ENCODE peak calls at places on chromosome 9, in five cellular contexts. W is right atrium auricular region, H is GM23338, Z is uterus, M is neural progenitor cell. K is an unnamed sample.

GRCh38 chr9:95091971-95092320 is 225.6 kb downstream of the FANCC start:
- DNase-seq in Z (no peak), M (no peak), H (no peak), W (no peak), K (no peak)

GRCh38 chr9:37840560-37841194 is 40.1 kb downstream of the DCAF10 start:
- DNase-seq in M (no peak), H (no peak), Z (no peak), W (no peak), K (no peak)

GRCh38 chr9:13863112-13863511 is 450.8 kb downstream of the NFIB start:
- DNase-seq in W (peak), H (no peak), M (no peak), Z (peak), K (peak)

GRCh38 chr9:88007291-88007650 is 32.9 kb upstream of the CDK20 start:
- DNase-seq in H (no peak), M (no peak), W (no peak), Z (no peak), K (no peak)

GRCh38 chr9:4979224-4979623 is 5.8 kb upstream of the JAK2 start:
- DNase-seq in Z (no peak), H (no peak), M (no peak), W (no peak), K (no peak)

GRCh38 chr9:94899464-94900221 is 173.1 kb downstream of the AOPEP start:
- DNase-seq in Z (no peak), M (no peak), H (no peak), W (no peak), K (no peak)

GRCh38 chr9:11821541-11821940 is 871.6 kb upstream of the TYRP1 start:
- DNase-seq in Z (no peak), W (no peak), M (peak), H (peak), K (no peak)

GRCh38 chr9:100229136-100229535 is 123.6 kb downstream of the TEX10 start:
- DNase-seq in H (no peak), W (no peak), M (no peak), Z (no peak), K (no peak)

GRCh38 chr9:36559036-36559695 is 13.5 kb upstream of the MELK start:
- DNase-seq in W (no peak), M (no peak), H (peak), Z (no peak), K (no peak)

GRCh38 chr9:115359011-115359780 is 241.2 kb upstream of the TNC start:
- DNase-seq in Z (no peak), M (no peak), W (no peak), H (no peak), K (no peak)

GRCh38 chr9:72228282-72228681 is 79.0 kb downstream of the GDA start:
- DNase-seq in M (no peak), W (no peak), H (no peak), Z (no peak), K (no peak)

GRCh38 chr9:109016132-109016531 is 2.8 kb upstream of the CTNNAL1 start:
- DNase-seq in Z (no peak), W (no peak), H (no peak), M (no peak), K (no peak)

GRCh38 chr9:18274693-18275092 is 199.3 kb upstream of the ADAMTSL1 start:
- DNase-seq in M (no peak), H (no peak), W (no peak), Z (no peak), K (no peak)

GRCh38 chr9:69546265-69546664 is 125.9 kb downstream of the APBA1 start:
- DNase-seq in M (peak), H (peak), W (no peak), Z (no peak), K (peak)

GRCh38 chr9:91770229-91770628 is 179.8 kb downstream of the ROR2 start:
- DNase-seq in W (no peak), M (no peak), Z (no peak), H (no peak), K (peak)

GRCh38 chr9:75903785-75904360 is 13.4 kb downstream of the PCSK5 start:
- DNase-seq in Z (peak), M (no peak), W (no peak), H (no peak), K (no peak)

GRCh38 chr9:133118179-133118520 is 2.9 kb downstream of the RALGDS start:
- DNase-seq in H (no peak), W (no peak), Z (no peak), M (no peak), K (no peak)

GRCh38 chr9:133115604-133116345 is 5.3 kb downstream of the RALGDS start:
- DNase-seq in W (no peak), M (no peak), Z (peak), H (no peak), K (no peak)

GRCh38 chr9:133114886-133115603 is 6.0 kb downstream of the RALGDS start:
- DNase-seq in Z (peak), W (no peak), H (no peak), M (no peak), K (no peak)

GRCh38 chr9:133117271-133118178 is 3.5 kb downstream of the RALGDS start:
- DNase-seq in M (no peak), Z (no peak), W (no peak), H (no peak), K (no peak)

DNA sequence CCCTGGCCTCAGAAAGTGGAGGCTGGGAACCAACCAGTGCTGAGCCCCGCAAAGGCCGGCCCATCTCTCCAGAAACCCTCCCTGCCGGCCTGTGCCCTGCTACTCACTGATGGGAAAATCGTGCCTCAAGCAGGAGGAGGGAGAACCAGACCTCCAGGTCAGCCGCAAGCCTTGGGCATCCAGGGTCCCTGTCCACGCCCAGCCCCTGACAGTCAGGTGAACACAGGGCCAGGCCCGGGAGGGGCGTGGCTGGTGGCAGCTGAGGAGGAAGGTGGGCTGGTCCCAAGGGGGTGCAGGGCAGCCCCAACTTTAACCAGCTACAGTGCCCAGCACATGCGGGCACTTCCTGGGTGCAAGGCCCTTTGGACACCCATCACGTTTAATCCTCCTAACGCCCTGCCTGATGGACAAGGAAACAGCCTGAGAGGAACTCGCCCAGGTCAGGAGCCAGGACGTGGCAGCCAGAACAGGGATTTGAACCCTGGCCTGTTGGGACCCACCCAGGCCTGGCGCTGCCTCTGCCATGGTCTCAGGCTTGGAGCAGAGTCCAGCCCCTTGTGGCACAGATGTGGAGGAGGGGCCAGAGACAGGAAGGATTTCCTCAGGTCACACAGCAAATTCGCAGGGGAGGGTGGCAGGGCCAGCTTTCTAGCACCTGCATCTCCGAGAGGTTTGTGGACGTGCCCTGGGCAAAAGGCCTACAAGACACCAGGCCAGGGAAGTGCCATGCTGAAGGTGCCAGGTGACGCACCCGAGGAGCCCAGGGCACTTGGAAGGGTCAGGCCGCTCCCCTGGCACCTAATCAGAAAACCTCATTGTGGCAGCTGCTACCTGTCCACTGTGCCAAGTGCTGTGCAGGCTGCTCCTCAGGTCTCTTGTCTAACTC is 4.5 kb downstream of the RALGDS start:
- DNase-seq in M (no peak), W (no peak), Z (no peak), H (no peak), K (peak)
- H3K27ac ChIP-seq in M (no peak), W (peak), Z (no peak), H (no peak), K (no peak)

DNA sequence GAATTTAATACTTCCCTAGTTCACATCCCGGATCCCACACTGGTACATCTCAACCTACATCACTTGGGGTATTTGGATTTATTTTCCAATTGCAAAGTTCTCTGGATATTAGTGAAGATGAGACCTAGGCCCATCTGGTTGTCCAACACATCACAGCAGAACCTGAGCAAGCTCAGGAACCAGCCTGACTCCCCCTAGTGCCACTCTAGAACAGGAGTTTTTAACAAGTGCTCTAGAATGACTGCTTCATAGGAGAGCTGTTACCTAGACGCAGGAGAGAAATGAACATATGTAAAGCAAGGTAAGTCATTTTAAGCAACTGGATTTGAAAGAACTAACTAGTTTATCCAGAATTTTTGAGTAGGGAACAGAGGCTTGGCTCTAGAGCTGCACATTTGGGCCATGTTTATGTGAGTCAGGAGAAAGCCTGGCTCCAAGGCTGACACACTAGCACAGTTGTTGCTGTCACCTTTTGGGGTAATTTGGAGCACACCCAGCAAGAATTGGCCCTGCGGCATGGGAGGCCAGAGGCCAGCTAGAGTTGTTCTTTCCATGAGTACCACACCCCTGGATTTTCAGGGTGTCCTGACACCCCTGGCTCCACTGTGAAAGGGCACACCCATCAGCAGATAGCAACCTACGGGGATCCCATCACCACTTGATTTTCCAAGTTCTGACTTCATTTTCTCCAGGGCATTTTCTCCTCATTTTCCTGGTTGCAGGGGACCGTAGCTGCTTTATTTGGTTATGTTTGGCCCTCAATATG is 110.9 kb upstream of the LPAR1 start:
- DNase-seq in W (peak), H (peak), M (no peak), Z (peak), K (no peak)
- TF ChIP-seq CTCF in W (no peak), H (no peak), M (no peak), Z (no peak), K (no peak)

GRCh38 chr9:133224762-133225161 is 15.7 kb upstream of the OBP2B start:
- DNase-seq in M (no peak), W (no peak), H (no peak), Z (no peak), K (no peak)

GRCh38 chr9:133230093-133230492 is 21.0 kb upstream of the OBP2B start:
- DNase-seq in W (no peak), M (no peak), H (no peak), Z (no peak), K (no peak)

GRCh38 chr9:133225171-133226011 is 16.3 kb upstream of the OBP2B start:
- DNase-seq in H (no peak), M (no peak), Z (no peak), W (no peak), K (no peak)

GRCh38 chr9:133227242-133227860 is 18.3 kb upstream of the OBP2B start:
- DNase-seq in M (no peak), W (no peak), H (no peak), Z (no peak), K (no peak)

DNA sequence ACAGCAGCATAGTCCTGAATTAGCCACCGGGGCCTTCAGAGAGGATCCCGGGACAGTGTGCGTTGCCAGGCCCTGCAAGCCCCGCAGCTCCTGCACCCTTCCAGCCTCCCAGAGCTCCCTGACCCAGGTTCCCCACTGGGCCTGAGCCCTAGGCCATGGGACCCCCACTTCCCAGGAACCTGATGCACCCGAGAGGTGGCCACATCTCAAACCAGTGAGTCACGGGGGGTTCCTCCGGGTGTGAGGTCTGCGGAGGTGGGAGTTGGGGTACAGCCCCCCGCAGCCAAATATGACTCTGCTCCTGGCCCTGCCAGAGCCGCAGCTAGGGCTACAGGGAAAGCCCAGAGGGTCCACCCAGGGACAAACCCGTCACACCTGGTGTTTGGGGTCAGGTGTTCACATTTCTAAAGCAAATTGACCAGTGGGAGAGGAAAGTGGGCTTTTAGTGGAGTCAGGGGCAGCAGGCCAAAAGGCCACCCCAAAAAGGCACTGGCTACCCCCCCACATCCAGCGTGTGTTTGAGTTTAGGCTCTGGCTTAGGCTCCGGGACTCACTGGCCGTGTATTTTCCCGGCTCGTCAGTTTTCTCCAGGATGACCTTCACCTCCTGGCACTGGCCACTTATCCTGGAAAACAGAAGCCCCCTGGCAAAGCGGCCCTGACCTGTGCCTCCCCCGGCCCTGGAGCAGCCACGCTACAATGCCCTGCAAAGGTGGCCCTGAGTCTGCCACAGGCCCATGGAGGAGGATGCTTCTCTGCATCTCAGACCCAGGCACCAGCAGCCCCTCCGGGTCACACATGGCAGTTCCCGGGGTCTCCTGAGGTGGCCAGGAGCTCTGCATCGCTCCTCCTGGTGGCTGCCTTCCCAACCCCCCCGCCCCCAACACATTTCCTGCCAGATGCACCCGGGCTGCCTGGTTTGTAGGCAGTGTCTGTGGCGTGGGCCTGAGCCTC is 17.4 kb upstream of the OBP2B start:
- DNase-seq in M (no peak), Z (no peak), W (no peak), H (peak), K (no peak)
- H3K27ac ChIP-seq in M (no peak), Z (no peak), W (no peak), H (no peak), K (no peak)

DNA sequence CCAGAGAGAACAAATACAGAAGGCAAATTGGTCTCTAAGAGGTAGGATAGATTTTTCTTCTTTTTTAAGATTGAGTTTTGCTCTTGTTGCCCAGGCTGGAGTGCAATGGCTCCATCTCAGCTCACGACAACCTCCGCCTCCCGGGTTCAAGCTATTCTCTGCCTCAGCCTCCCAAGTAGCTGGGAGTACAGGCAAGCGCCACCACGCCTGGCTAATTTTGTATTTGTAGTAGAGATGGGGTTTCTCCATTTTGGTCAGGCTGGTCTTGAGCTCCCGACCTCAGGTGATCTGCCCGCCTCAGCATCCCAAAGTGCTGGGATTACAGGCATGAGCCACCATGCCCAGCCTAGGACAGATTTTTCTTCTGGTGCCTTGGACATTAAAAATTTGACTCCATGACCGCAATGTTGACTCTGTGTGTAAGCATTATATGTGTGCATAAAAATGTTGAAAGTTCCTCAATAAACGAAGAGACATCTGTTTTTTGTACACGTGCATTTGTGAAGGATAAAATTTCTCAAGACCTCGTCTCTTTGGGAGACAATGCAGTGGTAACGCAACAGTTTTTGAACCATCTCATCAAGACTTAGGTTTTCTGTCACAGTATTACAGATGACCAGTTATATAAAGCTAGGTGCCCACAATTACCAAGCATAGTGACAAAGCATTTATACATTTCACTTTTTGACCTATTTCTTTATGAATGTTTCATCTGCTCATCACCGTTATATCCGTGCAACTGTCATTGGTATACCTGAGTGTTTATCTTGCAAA is 17.4 kb downstream of the VCP start:
- DNase-seq in M (no peak), H (no peak), W (no peak), Z (no peak), K (no peak)
- TF ChIP-seq CTCF in M (no peak), H (no peak), W (no peak), Z (no peak), K (no peak)

DNA sequence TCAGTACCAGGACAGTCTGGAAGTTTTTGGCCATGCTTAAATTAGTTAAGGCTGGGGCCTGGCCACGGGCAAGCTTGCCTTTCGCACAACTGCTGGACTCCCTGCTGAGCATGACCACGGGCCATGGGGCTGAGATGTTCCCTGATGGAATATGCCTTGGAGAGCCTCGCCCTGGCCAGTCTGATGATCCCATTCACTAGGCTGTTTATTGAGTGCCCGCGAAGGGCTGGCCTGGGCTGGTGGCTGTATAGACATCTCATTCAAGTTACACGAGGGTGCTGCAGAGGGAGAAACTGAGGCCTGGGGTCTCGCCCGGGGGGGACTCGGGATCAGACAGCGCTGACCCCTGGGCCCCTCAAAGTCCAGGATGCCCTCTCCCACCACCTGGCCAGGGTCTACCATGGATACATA is 7.8 kb upstream of the RXRA start:
- DNase-seq in W (no peak), H (no peak), Z (no peak), M (no peak), K (no peak)
- H3K27ac ChIP-seq in W (no peak), H (no peak), Z (no peak), M (no peak), K (no peak)

DNA sequence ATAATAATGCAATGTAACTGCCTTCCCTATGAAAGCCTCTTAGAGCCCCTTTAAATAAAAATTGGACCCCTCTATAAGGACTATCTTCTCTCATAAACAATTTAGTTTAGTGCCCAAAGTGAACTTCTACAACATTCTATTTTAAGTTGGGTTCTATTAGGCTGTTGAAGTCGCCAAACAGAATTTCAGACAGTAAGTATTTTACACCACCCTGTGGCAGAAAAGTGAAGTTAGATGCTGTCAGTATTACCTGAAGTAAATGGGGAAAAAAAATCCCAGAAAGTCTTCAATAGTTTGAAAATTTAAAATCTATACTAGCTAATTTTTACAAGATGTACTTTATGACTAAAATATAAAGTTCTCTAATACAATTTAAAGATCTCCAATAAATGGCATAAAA is 29.5 kb downstream of the CAAP1 start:
- DNase-seq in Z (no peak), M (peak), H (peak), W (no peak), K (no peak)
- TF ChIP-seq CTCF in Z (no peak), M (peak), H (peak), W (no peak), K (no peak)

GRCh38 chr9:89659473-89660256 is 54.9 kb downstream of the GADD45G start:
- DNase-seq in H (no peak), M (no peak), Z (no peak), W (no peak), K (no peak)
- H3K27ac ChIP-seq in H (no peak), M (no peak), Z (no peak), W (no peak), K (no peak)

GRCh38 chr9:137198051-137198747 is 2.3 kb downstream of the TPRN start:
- DNase-seq in H (no peak), Z (no peak), W (no peak), M (no peak), K (peak)

GRCh38 chr9:137193771-137194170 is 5.3 kb downstream of the SSNA1 start:
- DNase-seq in H (no peak), M (no peak), W (no peak), Z (no peak), K (no peak)

GRCh38 chr9:137194909-137195308 is 5.6 kb downstream of the TPRN start:
- DNase-seq in W (no peak), H (no peak), Z (no peak), M (no peak), K (peak)

GRCh38 chr9:137194388-137194787 is 5.9 kb downstream of the SSNA1 start:
- DNase-seq in Z (no peak), M (peak), W (no peak), H (no peak), K (no peak)

GRCh38 chr9:137195525-137196220 is 4.9 kb downstream of the TPRN start:
- DNase-seq in H (no peak), Z (no peak), W (no peak), M (no peak), K (peak)
- TF ChIP-seq CTCF in H (no peak), Z (no peak), W (no peak), M (no peak), K (no peak)

K was measured in colonic mucosa.